ENCODE peak calls at places on chromosome 19, in seven cellular contexts. H, Y, U, D, X, J and W are unnamed samples.

GRCh38 chr19:30564551-30565011 is 192.4 kb downstream of the ZNF536 start:
- DNase-seq in Y (no peak), U (no peak), D (no peak), J (no peak), X (no peak), H (no peak), W (no peak)

GRCh38 chr19:50413531-50413930 is 5.2 kb upstream of the SPIB start:
- DNase-seq in U (no peak), D (no peak), X (no peak), Y (no peak), H (no peak), J (no peak), W (no peak)

GRCh38 chr19:10979950-10980349 is 19.1 kb downstream of the SMARCA4 start:
- DNase-seq in Y (no peak), U (peak; percentile 28), X (no peak), H (no peak), D (no peak), J (no peak), W (no peak)

GRCh38 chr19:16590876-16591802 is 18.9 kb upstream of the SLC35E1 start:
- DNase-seq in Y (no peak), H (no peak), X (no peak), U (no peak), J (no peak), D (no peak), W (no peak)

GRCh38 chr19:42554046-42554575 is 25.8 kb upstream of the CEACAM1 start:
- DNase-seq in X (no peak), J (no peak), H (no peak), D (no peak), Y (no peak), U (no peak), W (peak; percentile 19)

GRCh38 chr19:51702103-51702753 is 9.1 kb downstream of the SPACA6 start:
- DNase-seq in Y (no peak), D (peak; percentile 61), H (peak; percentile 93), J (no peak), U (peak; percentile 46), X (no peak), W (peak; percentile 92)

GRCh38 chr19:5218963-5219530 is 121.6 kb downstream of the PTPRS start:
- DNase-seq in H (no peak), U (no peak), D (no peak), Y (no peak), X (no peak), J (no peak), W (no peak)

GRCh38 chr19:41321600-41322270 is 11.8 kb downstream of the CCDC97 start:
- DNase-seq in D (peak; percentile 32), J (peak; percentile 90), X (peak; percentile 66), H (no peak), U (no peak), Y (peak; percentile 53), W (no peak)

GRCh38 chr19:5718579-5719273 is 1.2 kb downstream of the LONP1 start:
- DNase-seq in D (peak; percentile 74), J (no peak), X (peak; percentile 76), H (no peak), U (peak; percentile 79), Y (peak; percentile 77), W (no peak)

GRCh38 chr19:2867025-2867991 is at the start of gene ZNF556:
- DNase-seq in H (no peak), Y (peak; percentile 11), U (no peak), X (no peak), D (peak; percentile 72), J (peak; percentile 92), W (no peak)

GRCh38 chr19:32924200-32924599 is 47.6 kb downstream of the CEP89 start:
- DNase-seq in J (no peak), H (no peak), D (no peak), U (no peak), X (no peak), Y (no peak), W (no peak)

GRCh38 chr19:4318460-4318859 is 14.1 kb downstream of the FSD1 start:
- DNase-seq in J (no peak), Y (no peak), U (no peak), D (no peak), H (no peak), X (no peak), W (no peak)

GRCh38 chr19:31897292-31897691 is 448.1 kb upstream of the ZNF507 start:
- DNase-seq in U (no peak), X (no peak), H (no peak), D (no peak), J (no peak), Y (no peak), W (no peak)

GRCh38 chr19:13262450-13262849 is 112.2 kb downstream of the IER2 start:
- DNase-seq in H (no peak), Y (peak; percentile 63), U (no peak), D (peak; percentile 47), X (peak; percentile 72), J (peak; percentile 43), W (no peak)

GRCh38 chr19:48415395-48415794 is 21.9 kb downstream of the GRIN2D start:
- DNase-seq in H (peak; percentile 80), X (peak; percentile 74), Y (peak; percentile 94), J (no peak), U (peak; percentile 69), D (peak; percentile 72), W (peak; percentile 78)

GRCh38 chr19:55158848-55159793 is 1.6 kb upstream of the TNNI3 start:
- DNase-seq in D (no peak), X (no peak), Y (peak; percentile 44), U (no peak), J (peak; percentile 99), H (no peak), W (no peak)

GRCh38 chr19:18741124-18741493 is 50.0 kb downstream of the COMP start:
- DNase-seq in Y (no peak), J (no peak), H (no peak), X (no peak), U (no peak), D (no peak), W (no peak)

GRCh38 chr19:1066748-1067340 is at the start of gene ARHGAP45:
- DNase-seq in H (no peak), U (peak; percentile 77), D (no peak), J (no peak), X (peak; percentile 94), Y (peak; percentile 81), W (peak; percentile 60)

GRCh38 chr19:16051254-16052025 is 24.9 kb upstream of the TPM4 start:
- DNase-seq in J (no peak), H (no peak), U (peak; percentile 43), X (no peak), D (no peak), Y (peak; percentile 63), W (no peak)

GRCh38 chr19:12773571-12773970 is 1.8 kb downstream of the HOOK2 start:
- DNase-seq in U (no peak), H (no peak), X (no peak), D (no peak), Y (peak; percentile 49), J (no peak), W (no peak)

GRCh38 chr19:49690656-49691242 is at the start of gene CPT1C:
- DNase-seq in X (no peak), J (peak; percentile 81), D (peak; percentile 42), U (peak; percentile 67), H (peak; percentile 67), Y (peak; percentile 15), W (peak; percentile 79)

GRCh38 chr19:51803529-51803928 is 8.6 kb downstream of the FPR3 start:
- DNase-seq in D (no peak), J (no peak), U (no peak), X (no peak), H (no peak), Y (peak; percentile 44), W (no peak)

GRCh38 chr19:35045667-35046300 is 4.3 kb downstream of the HPN start:
- DNase-seq in X (peak; percentile 84), U (peak; percentile 41), J (peak; percentile 91), D (no peak), Y (peak; percentile 62), H (no peak), W (no peak)

GRCh38 chr19:48833049-48833448 is 3.2 kb downstream of the HSD17B14 start:
- DNase-seq in Y (no peak), D (no peak), J (no peak), H (no peak), X (no peak), U (no peak), W (no peak)

GRCh38 chr19:41398603-41399002 is 985 bp downstream of the BCKDHA start:
- DNase-seq in U (no peak), H (no peak), D (no peak), X (no peak), Y (no peak), J (no peak), W (no peak)

GRCh38 chr19:3899531-3900294 is 19.2 kb downstream of the ATCAY start:
- DNase-seq in Y (no peak), H (no peak), X (no peak), U (no peak), J (no peak), D (no peak), W (no peak)

GRCh38 chr19:36771275-36772231 is 1.1 kb downstream of the ZNF850 start:
- DNase-seq in U (peak; percentile 16), X (peak; percentile 64), H (peak; percentile 53), D (peak; percentile 68), J (peak; percentile 63), Y (peak; percentile 69), W (peak; percentile 62)

GRCh38 chr19:1312732-1313694 is 27.3 kb downstream of the EFNA2 start:
- DNase-seq in J (peak; percentile 99), U (no peak), Y (no peak), X (no peak), H (no peak), D (peak; percentile 46), W (no peak)

GRCh38 chr19:46186101-46186716 is 38.2 kb downstream of the IGFL2 start:
- DNase-seq in D (no peak), Y (no peak), U (no peak), H (no peak), J (no peak), X (no peak), W (no peak)

GRCh38 chr19:28358604-28359003 is 854.3 kb downstream of the UQCRFS1 start:
- DNase-seq in D (peak; percentile 54), U (no peak), J (no peak), Y (no peak), X (no peak), H (no peak), W (no peak)

GRCh38 chr19:35279374-35279773 is 3.0 kb upstream of the HAMP start:
- DNase-seq in X (no peak), Y (no peak), H (no peak), D (no peak), J (no peak), U (no peak), W (no peak)

GRCh38 chr19:19627716-19628498 is at the start of gene LPAR2:
- DNase-seq in D (no peak), H (peak; percentile 64), U (peak; percentile 60), X (peak; percentile 99), J (no peak), Y (no peak), W (peak; percentile 87)